ENCODE peak calls at places on chromosomes 13 and 19, in seven cellular contexts. Y is AG09309, A is lower leg skin, L is HCT116, S is heart right ventricle, N is adipocyte, J is aorta. D is an unnamed sample.

GRCh38 chr19:35828694-35829301 is 16.2 kb upstream of the PRODH2 start:
- DNase-seq in Y (peak), A (peak), L (no peak), S (peak), N (peak), J (no peak), D (peak)

GRCh38 chr13:46551410-46552301 is 1.3 kb upstream of the LRCH1 start:
- DNase-seq in Y (no peak), A (peak), L (peak), S (peak), N (peak), J (peak), D (no peak)

GRCh38 chr19:19111138-19111835 is 27.0 kb downstream of the TMEM161A start:
- DNase-seq in Y (no peak), A (no peak), L (no peak), S (no peak), N (no peak), J (no peak), D (no peak)

GRCh38 chr19:16180611-16181010 is 4.6 kb upstream of the FAM32A start:
- DNase-seq in Y (peak), A (no peak), L (no peak), S (no peak), N (peak), J (no peak), D (no peak)

GRCh38 chr19:5742051-5742450 is 21.6 kb downstream of the CATSPERD start:
- DNase-seq in Y (no peak), A (no peak), L (no peak), S (no peak), N (no peak), J (no peak), D (no peak)

GRCh38 chr13:36084131-36084530 is 47.1 kb downstream of the DCLK1 start:
- DNase-seq in Y (no peak), A (no peak), L (no peak), S (no peak), N (no peak), J (no peak), D (no peak)

GRCh38 chr19:39401549-39402416 is 4.9 kb upstream of the ZFP36 start:
- DNase-seq in Y (no peak), A (peak), L (peak), S (peak), N (peak), J (peak), D (no peak)

GRCh38 chr19:10237702-10238101 is 6.6 kb upstream of the S1PR2 start:
- DNase-seq in Y (no peak), A (no peak), L (no peak), S (no peak), N (no peak), J (no peak), D (no peak)

GRCh38 chr13:23628250-23628649 is 58.0 kb downstream of the TNFRSF19 start:
- DNase-seq in Y (no peak), A (no peak), L (no peak), S (no peak), N (no peak), J (no peak), D (no peak)

GRCh38 chr13:61410669-61411297 is 4.9 kb downstream of the PCDH20 start:
- DNase-seq in Y (no peak), A (no peak), L (peak), S (no peak), N (peak), J (no peak), D (no peak)

GRCh38 chr13:50588736-50589135 is 254.8 kb downstream of the DLEU7 start:
- DNase-seq in Y (no peak), A (no peak), L (no peak), S (no peak), N (peak), J (no peak), D (no peak)

GRCh38 chr13:62524498-62524897 is 1108.8 kb upstream of the PCDH20 start:
- DNase-seq in Y (no peak), A (no peak), L (no peak), S (no peak), N (no peak), J (no peak), D (no peak)

GRCh38 chr19:50326101-50326664 is 3.0 kb downstream of the KCNC3 start:
- DNase-seq in Y (no peak), A (no peak), L (no peak), S (no peak), N (no peak), J (peak), D (no peak)

GRCh38 chr19:50324331-50324730 is 4.8 kb downstream of the KCNC3 start:
- DNase-seq in Y (no peak), A (no peak), L (no peak), S (no peak), N (no peak), J (peak), D (no peak)

GRCh38 chr19:50323782-50324133 is 5.4 kb downstream of the KCNC3 start:
- DNase-seq in Y (no peak), A (no peak), L (no peak), S (no peak), N (no peak), J (no peak), D (no peak)

GRCh38 chr19:50327013-50327412 is 2.2 kb downstream of the KCNC3 start:
- DNase-seq in Y (no peak), A (no peak), L (no peak), S (no peak), N (no peak), J (peak), D (no peak)

DNA sequence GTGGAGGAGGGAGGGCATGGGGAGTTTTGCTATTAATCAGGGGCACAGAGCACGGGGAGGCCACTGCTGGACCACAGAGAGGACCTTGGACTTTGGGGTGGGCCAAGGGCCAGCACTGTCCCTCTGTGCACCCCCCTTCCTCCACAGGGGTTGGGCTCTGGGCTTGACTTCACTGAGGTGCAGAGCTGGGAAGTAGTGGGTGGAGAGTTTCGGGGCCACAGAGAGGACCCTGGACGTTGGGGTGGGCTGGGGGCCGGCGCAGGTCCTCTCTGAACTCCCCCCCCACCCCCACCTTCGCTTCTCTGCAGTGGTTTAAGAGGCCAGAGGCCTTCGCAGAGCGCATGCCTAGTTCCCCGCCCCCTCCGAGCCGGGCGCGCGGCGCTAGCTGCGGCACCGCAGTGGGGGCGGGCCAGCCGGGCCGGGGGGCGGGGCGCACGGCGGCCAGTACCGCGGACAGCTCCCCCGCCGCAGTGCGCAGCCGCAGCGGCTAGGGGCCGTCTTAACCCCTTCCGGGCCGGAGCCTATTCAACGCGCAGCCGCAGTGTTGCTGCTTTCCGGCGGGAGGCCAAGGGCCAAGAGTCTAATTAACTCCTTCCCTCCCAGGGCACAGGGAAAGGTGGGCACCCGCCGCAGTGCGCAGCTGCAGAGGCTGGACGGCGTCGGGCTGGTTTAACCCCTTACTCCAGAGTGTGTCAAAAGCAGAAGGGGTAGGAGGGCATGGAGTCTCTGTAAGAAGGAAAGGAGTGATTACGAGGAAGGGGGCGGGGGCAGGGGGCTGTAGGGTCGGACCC is 3.7 kb downstream of the KCNC3 start:
- DNase-seq in Y (no peak), A (peak), L (peak), S (peak), N (peak), J (peak), D (no peak)
- H3K4me3 ChIP-seq in Y (no peak), A (no peak), L (no peak), S (no peak), N (no peak), J (no peak), D (no peak)

DNA sequence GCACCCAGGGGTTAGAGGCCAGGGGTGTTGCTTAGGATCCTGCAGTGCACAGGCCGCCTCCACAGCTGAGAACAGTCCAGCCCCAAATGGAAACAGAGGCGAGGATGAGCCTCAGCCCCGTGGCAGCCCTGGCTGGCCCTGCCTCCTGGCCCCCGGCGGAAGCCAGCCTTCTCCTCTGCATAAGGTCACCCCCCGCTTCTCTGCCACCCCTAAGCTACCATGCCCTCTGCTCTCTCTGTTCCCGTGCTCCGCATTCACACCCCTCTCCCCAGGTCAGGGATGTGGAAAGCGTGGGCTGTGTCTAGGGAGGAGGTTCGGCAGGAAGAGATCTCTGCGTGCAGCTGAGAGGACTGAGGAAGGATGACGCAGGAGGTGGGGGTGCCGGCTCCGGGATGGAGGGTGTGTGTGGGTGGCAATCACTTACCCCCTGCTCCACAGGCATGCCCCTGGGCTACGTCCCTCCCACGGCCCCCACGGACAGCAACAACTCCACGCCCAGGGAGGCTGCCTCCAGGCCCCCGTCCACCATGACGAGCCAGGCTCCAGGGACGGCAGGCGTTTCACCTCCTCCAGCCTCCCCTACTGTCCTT is 6.0 kb downstream of the SSC5D start:
- DNase-seq in Y (no peak), A (no peak), L (no peak), S (peak), N (no peak), J (peak), D (no peak)
- H3K4me3 ChIP-seq in Y (peak), A (no peak), L (no peak), S (peak), N (peak), J (no peak), D (peak)

DNA sequence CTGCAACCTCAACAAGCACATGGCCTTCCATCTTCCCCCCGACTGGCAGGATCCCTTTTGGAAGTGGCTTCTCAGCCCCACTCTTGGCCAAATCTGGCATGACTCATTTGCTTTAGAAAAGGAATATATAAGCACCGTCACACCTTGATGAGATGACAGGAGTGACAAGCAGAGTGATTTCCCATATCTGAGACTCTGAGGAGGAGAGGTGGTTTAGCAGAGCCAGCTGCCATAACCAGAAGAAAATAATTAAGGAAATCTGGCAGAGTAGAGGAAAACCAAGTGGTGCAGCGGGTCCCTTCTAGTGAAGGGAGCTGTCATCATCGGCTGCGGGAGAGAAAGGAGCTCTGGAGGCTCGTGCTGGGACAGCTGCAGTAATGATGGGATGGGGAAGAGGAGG is 27.5 kb upstream of the KCTD15 start:
- DNase-seq in Y (no peak), A (no peak), L (no peak), S (no peak), N (no peak), J (no peak), D (no peak)
- H3K4me3 ChIP-seq in Y (no peak), A (no peak), L (no peak), S (no peak), N (no peak), J (no peak), D (no peak)

DNA sequence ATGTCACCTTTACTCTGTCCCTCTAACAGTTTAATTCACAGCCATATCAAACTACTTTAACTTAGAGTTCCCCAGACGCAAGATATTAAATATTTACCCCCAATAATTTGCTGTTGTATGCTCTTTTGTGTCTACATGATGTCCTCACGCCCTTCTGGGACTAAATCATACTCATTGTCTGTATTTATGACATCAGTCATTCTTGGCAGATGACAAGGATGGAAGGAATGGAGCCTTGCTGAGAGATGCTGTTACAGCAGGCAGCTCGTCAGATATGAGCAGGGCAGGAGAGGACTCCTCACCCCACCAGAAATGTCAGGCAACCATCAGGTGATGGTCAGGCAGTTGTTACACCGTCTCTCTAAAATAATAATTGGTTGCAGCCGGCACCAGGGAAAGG is 41.8 kb downstream of the CARD8 start:
- DNase-seq in Y (no peak), A (no peak), L (no peak), S (no peak), N (no peak), J (no peak), D (no peak)
- H3K4me3 ChIP-seq in Y (no peak), A (no peak), L (no peak), S (no peak), N (no peak), J (no peak), D (no peak)

GRCh38 chr13:110314516-110315245 is 7.6 kb downstream of the COL4A2 start:
- DNase-seq in Y (no peak), A (no peak), L (no peak), S (peak), N (no peak), J (no peak), D (no peak)
- H3K4me3 ChIP-seq in Y (no peak), A (no peak), L (no peak), S (no peak), N (no peak), J (no peak), D (no peak)

GRCh38 chr13:43328907-43329306 is 305.5 kb downstream of the DNAJC15 start:
- DNase-seq in Y (no peak), A (no peak), L (no peak), S (no peak), N (no peak), J (no peak), D (no peak)

GRCh38 chr13:43319617-43320444 is 296.4 kb downstream of the DNAJC15 start:
- DNase-seq in Y (no peak), A (no peak), L (no peak), S (no peak), N (no peak), J (no peak), D (no peak)

GRCh38 chr13:43329702-43330101 is 306.3 kb downstream of the DNAJC15 start:
- DNase-seq in Y (no peak), A (no peak), L (no peak), S (no peak), N (no peak), J (no peak), D (no peak)

GRCh38 chr13:43326100-43326499 is 302.7 kb downstream of the DNAJC15 start:
- DNase-seq in Y (no peak), A (no peak), L (no peak), S (no peak), N (no peak), J (no peak), D (no peak)

DNA sequence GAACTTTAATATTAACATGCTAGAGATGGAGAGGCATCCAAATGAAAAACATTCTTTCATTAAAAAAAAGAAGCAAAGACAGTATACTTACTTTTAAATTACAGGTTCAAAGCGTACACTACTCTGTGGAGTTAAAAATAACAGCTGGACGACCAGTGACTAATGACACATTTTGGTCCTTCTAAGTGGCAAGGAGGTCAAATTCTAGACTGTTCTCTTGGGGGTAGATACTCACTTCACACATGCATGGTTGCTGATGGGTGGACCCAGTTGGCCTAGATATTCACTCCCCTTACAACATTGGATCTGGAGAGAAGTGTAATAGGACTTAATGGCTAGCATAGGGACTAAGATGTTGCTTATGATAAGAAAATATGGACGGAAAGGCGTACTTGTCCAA is 302.2 kb downstream of the DNAJC15 start:
- DNase-seq in Y (no peak), A (no peak), L (no peak), S (no peak), N (no peak), J (no peak), D (no peak)
- H3K4me3 ChIP-seq in Y (no peak), A (no peak), L (no peak), S (no peak), N (no peak), J (no peak), D (no peak)

DNA sequence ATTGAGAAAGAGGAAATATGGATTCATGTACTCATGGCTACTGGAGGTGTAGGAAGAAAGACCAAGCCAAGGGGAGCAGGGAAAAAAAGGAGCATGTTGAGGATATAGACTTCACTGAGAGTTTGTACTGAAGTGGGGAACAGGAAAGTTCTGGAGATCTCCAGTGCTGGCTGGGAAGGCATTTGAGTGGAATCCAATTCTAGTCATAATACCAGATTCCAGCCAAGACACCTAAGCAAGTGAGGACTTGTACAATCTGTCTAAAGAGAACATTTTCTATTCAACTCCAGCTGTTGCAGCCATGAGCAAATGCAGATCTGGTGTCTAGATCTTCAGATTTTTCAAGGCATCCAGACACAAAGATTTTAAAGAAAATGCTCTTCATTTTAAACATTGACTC is 412.5 kb downstream of the OXGR1 start:
- DNase-seq in Y (no peak), A (no peak), L (no peak), S (no peak), N (no peak), J (no peak), D (no peak)
- H3K4me3 ChIP-seq in Y (no peak), A (no peak), L (no peak), S (no peak), N (no peak), J (no peak), D (no peak)

GRCh38 chr19:45643927-45644771 is 5.0 kb upstream of the EML2 start:
- DNase-seq in Y (no peak), A (no peak), L (no peak), S (no peak), N (no peak), J (no peak), D (no peak)
- H3K4me3 ChIP-seq in Y (no peak), A (no peak), L (no peak), S (no peak), N (no peak), J (no peak), D (no peak)

GRCh38 chr19:54521860-54522513 is 19.4 kb downstream of the LAIR2 start:
- DNase-seq in Y (no peak), A (no peak), L (no peak), S (no peak), N (no peak), J (no peak), D (no peak)

GRCh38 chr19:54518844-54519243 is 16.2 kb downstream of the LAIR2 start:
- DNase-seq in Y (no peak), A (no peak), L (no peak), S (no peak), N (no peak), J (no peak), D (no peak)

GRCh38 chr19:54523403-54523802 is 20.8 kb downstream of the LAIR2 start:
- DNase-seq in Y (peak), A (no peak), L (no peak), S (no peak), N (peak), J (no peak), D (no peak)

GRCh38 chr19:54517483-54517882 is 14.9 kb downstream of the LAIR2 start:
- DNase-seq in Y (no peak), A (no peak), L (no peak), S (peak), N (peak), J (no peak), D (no peak)

GRCh38 chr19:54521022-54521859 is 18.6 kb downstream of the LAIR2 start:
- DNase-seq in Y (no peak), A (no peak), L (no peak), S (no peak), N (no peak), J (no peak), D (no peak)
- H3K4me3 ChIP-seq in Y (no peak), A (no peak), L (no peak), S (no peak), N (no peak), J (no peak), D (no peak)

GRCh38 chr13:66106246-66106645 is 1123.9 kb downstream of the PCDH9 start:
- DNase-seq in Y (no peak), A (no peak), L (no peak), S (no peak), N (no peak), J (no peak), D (no peak)

GRCh38 chr13:66099825-66100224 is 1130.3 kb downstream of the PCDH9 start:
- DNase-seq in Y (no peak), A (no peak), L (no peak), S (no peak), N (no peak), J (no peak), D (no peak)

DNA sequence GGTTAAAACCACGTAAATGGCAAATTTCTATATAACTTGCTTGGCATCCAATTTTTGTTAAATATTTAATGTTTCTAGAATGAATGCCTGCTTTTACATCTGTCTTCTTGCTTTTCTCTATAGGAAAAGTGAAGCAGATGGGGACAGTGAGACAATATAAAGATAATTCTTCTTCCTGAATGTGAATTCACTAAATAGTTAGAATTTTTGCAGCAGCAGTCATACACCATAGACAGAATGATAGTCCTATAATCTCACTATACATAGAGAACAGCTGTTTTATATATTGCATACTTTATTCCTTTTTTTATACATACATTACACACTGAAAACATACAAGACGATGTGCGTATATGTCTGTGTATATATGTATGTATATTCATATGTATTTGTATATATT is 1127.3 kb downstream of the PCDH9 start:
- DNase-seq in Y (no peak), A (no peak), L (no peak), S (no peak), N (peak), J (no peak), D (no peak)
- H3K4me3 ChIP-seq in Y (no peak), A (no peak), L (no peak), S (no peak), N (no peak), J (no peak), D (no peak)